ENCODE peak calls at places on chromosome 18, in eight cellular contexts. One of them, this sample, is unnamed.

GRCh38 chr18:69469444-69469919 is 68.8 kb downstream of the DOK6 start:
- DNase-seq in Ammon's horn: no peak
- DNase-seq in body of pancreas: peak; percentile 7
- DNase-seq in pulmonary artery endothelial cell: no peak
- DNase-seq in endothelial cell: peak; percentile 22
- DNase-seq in HCT116: peak; percentile 45
- DNase-seq in HT-29: peak; percentile 27
- DNase-seq in activated T-cell treated with anti-CD3 and anti-CD28 coated beads for 1 hour: peak; percentile 6
- DNase-seq in this sample: no peak

GRCh38 chr18:36411745-36412168 is 114.2 kb downstream of the FHOD3 start:
- DNase-seq in Ammon's horn: no peak
- DNase-seq in body of pancreas: no peak
- DNase-seq in pulmonary artery endothelial cell: no peak
- DNase-seq in endothelial cell: peak; percentile 61
- DNase-seq in HCT116: peak; percentile 50
- DNase-seq in HT-29: peak; percentile 20
- DNase-seq in activated T-cell treated with anti-CD3 and anti-CD28 coated beads for 1 hour: no peak
- DNase-seq in this sample: no peak

GRCh38 chr18:5152335-5153020 is 44.6 kb downstream of the AKAIN1 start:
- DNase-seq in Ammon's horn: no peak
- DNase-seq in body of pancreas: no peak
- DNase-seq in pulmonary artery endothelial cell: no peak
- DNase-seq in endothelial cell: no peak
- DNase-seq in HCT116: no peak
- DNase-seq in HT-29: no peak
- DNase-seq in activated T-cell treated with anti-CD3 and anti-CD28 coated beads for 1 hour: no peak
- DNase-seq in this sample: no peak

GRCh38 chr18:49723648-49724180 is 89.6 kb downstream of the ACAA2 start:
- DNase-seq in Ammon's horn: no peak
- DNase-seq in body of pancreas: no peak
- DNase-seq in pulmonary artery endothelial cell: peak; percentile 75
- DNase-seq in endothelial cell: peak; percentile 9
- DNase-seq in HCT116: peak; percentile 79
- DNase-seq in HT-29: peak; percentile 95
- DNase-seq in activated T-cell treated with anti-CD3 and anti-CD28 coated beads for 1 hour: no peak
- DNase-seq in this sample: no peak

GRCh38 chr18:74456409-74457042 is 582 bp downstream of the DIPK1C start:
- DNase-seq in Ammon's horn: no peak
- DNase-seq in body of pancreas: no peak
- DNase-seq in pulmonary artery endothelial cell: no peak
- DNase-seq in endothelial cell: peak; percentile 30
- DNase-seq in HCT116: no peak
- DNase-seq in HT-29: no peak
- DNase-seq in activated T-cell treated with anti-CD3 and anti-CD28 coated beads for 1 hour: no peak
- DNase-seq in this sample: no peak

GRCh38 chr18:39424261-39424660 is 1858.7 kb upstream of the CELF4 start:
- DNase-seq in Ammon's horn: no peak
- DNase-seq in body of pancreas: no peak
- DNase-seq in pulmonary artery endothelial cell: no peak
- DNase-seq in endothelial cell: no peak
- DNase-seq in HCT116: no peak
- DNase-seq in HT-29: no peak
- DNase-seq in activated T-cell treated with anti-CD3 and anti-CD28 coated beads for 1 hour: no peak
- DNase-seq in this sample: no peak

GRCh38 chr18:8626414-8627106 is 17.3 kb downstream of the RAB12 start:
- DNase-seq in Ammon's horn: no peak
- DNase-seq in body of pancreas: no peak
- DNase-seq in pulmonary artery endothelial cell: peak; percentile 41
- DNase-seq in endothelial cell: no peak
- DNase-seq in HCT116: no peak
- DNase-seq in HT-29: no peak
- DNase-seq in activated T-cell treated with anti-CD3 and anti-CD28 coated beads for 1 hour: no peak
- DNase-seq in this sample: no peak

GRCh38 chr18:48181132-48181823 is 227.9 kb downstream of the ZBTB7C start:
- DNase-seq in Ammon's horn: no peak
- DNase-seq in body of pancreas: no peak
- DNase-seq in pulmonary artery endothelial cell: no peak
- DNase-seq in endothelial cell: no peak
- DNase-seq in HCT116: no peak
- DNase-seq in HT-29: no peak
- DNase-seq in activated T-cell treated with anti-CD3 and anti-CD28 coated beads for 1 hour: no peak
- DNase-seq in this sample: no peak

GRCh38 chr18:6022840-6023239 is 127.5 kb upstream of the TMEM200C start:
- DNase-seq in Ammon's horn: no peak
- DNase-seq in body of pancreas: no peak
- DNase-seq in pulmonary artery endothelial cell: no peak
- DNase-seq in endothelial cell: no peak
- DNase-seq in HCT116: no peak
- DNase-seq in HT-29: no peak
- DNase-seq in activated T-cell treated with anti-CD3 and anti-CD28 coated beads for 1 hour: no peak
- DNase-seq in this sample: no peak

This sample was measured in keratinocyte.